ENCODE peak calls at places on chromosome 15, in ten cellular contexts. S is WTC11; Z is GM13976; W is heart right ventricle; H is brain microvascular endothelial cell; V is fibroblast of pulmonary artery; E is bronchial epithelial cell; D is CD4-positive, alpha-beta T cell; X is psoas muscle; K is GM06990. Y is an unnamed sample.

GRCh38 chr15:60477991-60478632 is 830 bp downstream of the ICE2 start:
- DNase-seq in S (no peak), Z (peak), W (no peak), H (peak), V (peak), E (peak), D (no peak), X (no peak), K (peak), Y (no peak)

GRCh38 chr15:67550522-67550921 is 8.0 kb downstream of the MAP2K5 start:
- DNase-seq in S (no peak), Z (no peak), W (no peak), H (peak), V (peak), E (no peak), D (no peak), X (no peak), K (no peak), Y (no peak)

GRCh38 chr15:90018216-90018831 is 17.2 kb downstream of the ZNF710 start:
- DNase-seq in S (no peak), Z (no peak), W (no peak), H (no peak), V (no peak), E (no peak), D (no peak), X (no peak), K (no peak), Y (no peak)

GRCh38 chr15:56371495-56372147 is 6.4 kb downstream of the TEX9 start:
- DNase-seq in S (no peak), Z (peak), W (no peak), H (no peak), V (no peak), E (peak), D (no peak), X (no peak), K (peak), Y (no peak)

GRCh38 chr15:85482896-85483295 is 102.5 kb downstream of the AKAP13 start:
- DNase-seq in S (no peak), Z (no peak), W (no peak), H (peak), V (peak), E (peak), D (no peak), X (no peak), K (no peak), Y (no peak)

GRCh38 chr15:66251790-66252355 is 1.7 kb downstream of the MEGF11 start:
- DNase-seq in S (peak), Z (peak), W (no peak), H (no peak), V (no peak), E (no peak), D (no peak), X (no peak), K (no peak), Y (peak)

GRCh38 chr15:26873846-26874245 is 7.0 kb downstream of the GABRA5 start:
- DNase-seq in S (no peak), Z (no peak), W (no peak), H (no peak), V (peak), E (peak), D (no peak), X (no peak), K (no peak), Y (no peak)

GRCh38 chr15:95486224-95486623 is 844.3 kb upstream of the NR2F2 start:
- DNase-seq in S (no peak), Z (no peak), W (no peak), H (no peak), V (peak), E (no peak), D (no peak), X (no peak), K (no peak), Y (no peak)

GRCh38 chr15:41966414-41966812 is 5.9 kb downstream of the EHD4 start:
- DNase-seq in S (no peak), Z (no peak), W (no peak), H (no peak), V (no peak), E (no peak), D (no peak), X (no peak), K (no peak), Y (no peak)

GRCh38 chr15:42091753-42092665 is 2.4 kb downstream of the PLA2G4D start:
- DNase-seq in S (no peak), Z (no peak), W (no peak), H (no peak), V (no peak), E (peak), D (no peak), X (no peak), K (no peak), Y (no peak)

GRCh38 chr15:99980791-99981190 is 247.6 kb upstream of the LYSMD4 start:
- DNase-seq in S (no peak), Z (no peak), W (no peak), H (no peak), V (no peak), E (no peak), D (no peak), X (peak), K (no peak), Y (no peak)

GRCh38 chr15:74773329-74773728 is 8.6 kb upstream of the CSK start:
- DNase-seq in S (no peak), Z (no peak), W (no peak), H (no peak), V (no peak), E (no peak), D (no peak), X (no peak), K (no peak), Y (no peak)

GRCh38 chr15:97759363-97759762 is 201.1 kb upstream of the ARRDC4 start:
- DNase-seq in S (no peak), Z (no peak), W (no peak), H (peak), V (peak), E (peak), D (no peak), X (no peak), K (no peak), Y (no peak)

GRCh38 chr15:63818191-63818590 is 15.6 kb downstream of the HERC1 start:
- DNase-seq in S (no peak), Z (no peak), W (no peak), H (no peak), V (peak), E (no peak), D (no peak), X (no peak), K (no peak), Y (no peak)

GRCh38 chr15:97961067-97961954 is 808 bp downstream of the ARRDC4 start:
- DNase-seq in S (peak), Z (peak), W (peak), H (no peak), V (peak), E (no peak), D (no peak), X (peak), K (no peak), Y (no peak)

GRCh38 chr15:68154923-68155559 is 50.1 kb downstream of the CALML4 start:
- DNase-seq in S (peak), Z (peak), W (no peak), H (peak), V (peak), E (peak), D (peak), X (no peak), K (no peak), Y (peak)

GRCh38 chr15:45169608-45170480 is 17.9 kb downstream of the SHF start:
- DNase-seq in S (no peak), Z (no peak), W (no peak), H (no peak), V (no peak), E (no peak), D (no peak), X (no peak), K (no peak), Y (no peak)

GRCh38 chr15:43792761-43793493 is 807 bp downstream of the SERF2 start:
- DNase-seq in S (peak), Z (peak), W (peak), H (no peak), V (peak), E (peak), D (no peak), X (peak), K (no peak), Y (no peak)

GRCh38 chr15:24772256-24772655 is 96.7 kb downstream of the NPAP1 start:
- DNase-seq in S (peak), Z (no peak), W (no peak), H (no peak), V (no peak), E (no peak), D (no peak), X (no peak), K (no peak), Y (no peak)

GRCh38 chr15:35195649-35196048 is 110.6 kb upstream of the NANOGP8 start:
- DNase-seq in S (peak), Z (no peak), W (no peak), H (no peak), V (no peak), E (no peak), D (no peak), X (no peak), K (no peak), Y (no peak)
- TF ChIP-seq CTCF in S (no peak), Z (no peak), W (no peak), H (peak), V (no peak), E (no peak), D (no peak), X (no peak), K (no peak), Y (no peak)

GRCh38 chr15:49827311-49827710 is 206.5 kb downstream of the DTWD1 start:
- DNase-seq in S (no peak), Z (no peak), W (no peak), H (no peak), V (no peak), E (no peak), D (no peak), X (no peak), K (no peak), Y (no peak)

GRCh38 chr15:49830411-49830810 is 209.6 kb downstream of the DTWD1 start:
- DNase-seq in S (no peak), Z (no peak), W (no peak), H (no peak), V (peak), E (no peak), D (no peak), X (no peak), K (no peak), Y (no peak)

GRCh38 chr15:49826640-49827281 is 205.9 kb downstream of the DTWD1 start:
- DNase-seq in S (no peak), Z (no peak), W (no peak), H (no peak), V (no peak), E (no peak), D (no peak), X (no peak), K (no peak), Y (no peak)

GRCh38 chr15:49831206-49831965 is 210.5 kb downstream of the DTWD1 start:
- DNase-seq in S (no peak), Z (no peak), W (peak), H (peak), V (peak), E (peak), D (no peak), X (peak), K (no peak), Y (no peak)

DNA sequence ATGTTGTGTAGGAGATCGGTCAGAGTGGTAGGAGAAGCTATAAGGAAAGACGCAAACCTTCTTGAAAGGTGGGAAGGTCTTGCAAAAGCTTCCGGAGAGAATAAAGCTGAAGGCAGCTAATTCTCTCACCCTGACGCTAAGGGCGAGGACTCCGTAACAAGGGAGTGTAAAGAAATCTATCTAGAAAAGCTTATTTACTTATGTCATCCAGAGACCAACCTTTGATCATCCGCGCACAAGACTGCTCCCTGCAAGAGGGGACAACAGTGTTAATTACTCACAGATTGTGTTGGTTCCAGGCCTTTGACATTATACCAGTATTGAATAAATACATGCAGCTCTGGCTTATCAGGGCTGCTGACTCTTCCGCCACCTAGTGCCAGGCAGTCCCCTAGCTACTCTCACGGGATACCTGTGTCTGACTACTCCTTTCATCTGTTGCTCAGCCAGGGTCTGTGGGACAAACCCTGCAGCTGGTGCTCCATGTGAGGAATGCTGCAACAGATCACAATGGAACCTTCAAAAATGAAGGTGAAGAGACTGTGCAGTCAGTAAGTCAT is 211.7 kb downstream of the DTWD1 start:
- DNase-seq in S (peak), Z (no peak), W (no peak), H (peak), V (peak), E (peak), D (no peak), X (no peak), K (no peak), Y (no peak)
- TF ChIP-seq CTCF in S (peak), Z (no peak), W (peak), H (peak), V (peak), E (peak), D (no peak), X (no peak), K (peak), Y (no peak)

DNA sequence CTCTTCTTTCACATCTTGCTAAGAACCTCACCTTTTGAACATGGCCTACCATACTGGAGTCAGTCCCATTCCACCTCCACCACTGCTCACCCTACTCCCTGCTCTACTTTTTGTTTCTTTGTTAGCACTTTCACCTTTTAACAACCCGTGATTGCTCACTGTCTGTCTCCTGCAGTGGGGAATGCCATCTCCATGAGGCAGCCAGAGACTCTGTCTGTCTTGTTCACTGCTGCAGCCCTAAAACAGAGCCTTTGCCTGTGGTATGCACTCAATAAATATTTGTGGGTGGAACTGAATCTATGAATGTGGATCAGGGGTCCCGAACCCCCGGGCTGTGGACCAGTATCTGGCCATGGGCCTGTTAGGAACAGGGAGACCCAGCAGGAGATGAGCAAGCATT is 16.5 kb upstream of the TLE3 start:
- DNase-seq in S (no peak), Z (no peak), W (no peak), H (peak), V (no peak), E (no peak), D (no peak), X (no peak), K (no peak), Y (no peak)
- TF ChIP-seq CTCF in S (no peak), Z (no peak), W (no peak), H (no peak), V (no peak), E (no peak), D (no peak), X (no peak), K (no peak), Y (no peak)

DNA sequence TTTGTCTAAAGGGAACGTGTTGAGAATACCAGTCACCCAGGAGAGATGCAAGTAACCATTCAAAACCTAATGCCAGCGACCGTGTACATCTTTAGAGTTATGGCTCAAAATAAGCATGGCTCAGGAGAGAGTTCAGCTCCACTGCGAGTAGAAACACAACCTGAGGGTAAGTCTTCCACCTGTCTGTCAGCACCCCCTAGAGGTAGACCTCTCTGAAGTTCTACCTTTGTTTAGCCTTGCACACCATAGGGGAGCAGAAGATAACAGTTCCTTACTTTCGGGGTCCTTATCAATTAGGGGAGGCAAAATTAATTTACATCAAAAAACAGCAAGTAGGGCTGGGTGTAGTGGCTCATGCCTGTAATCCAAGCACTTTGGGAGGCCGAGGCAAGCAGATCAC is 124.4 kb downstream of the HCN4 start:
- DNase-seq in S (no peak), Z (peak), W (no peak), H (no peak), V (no peak), E (peak), D (no peak), X (no peak), K (no peak), Y (no peak)
- TF ChIP-seq CTCF in S (no peak), Z (peak), W (peak), H (peak), V (peak), E (peak), D (peak), X (peak), K (peak), Y (peak)

GRCh38 chr15:82894971-82895520 is 57.5 kb downstream of the HOMER2 start:
- DNase-seq in S (no peak), Z (no peak), W (no peak), H (no peak), V (no peak), E (no peak), D (no peak), X (no peak), K (no peak), Y (no peak)
- TF ChIP-seq CTCF in S (no peak), Z (no peak), W (no peak), H (no peak), V (no peak), E (no peak), D (no peak), X (no peak), K (no peak), Y (no peak)

DNA sequence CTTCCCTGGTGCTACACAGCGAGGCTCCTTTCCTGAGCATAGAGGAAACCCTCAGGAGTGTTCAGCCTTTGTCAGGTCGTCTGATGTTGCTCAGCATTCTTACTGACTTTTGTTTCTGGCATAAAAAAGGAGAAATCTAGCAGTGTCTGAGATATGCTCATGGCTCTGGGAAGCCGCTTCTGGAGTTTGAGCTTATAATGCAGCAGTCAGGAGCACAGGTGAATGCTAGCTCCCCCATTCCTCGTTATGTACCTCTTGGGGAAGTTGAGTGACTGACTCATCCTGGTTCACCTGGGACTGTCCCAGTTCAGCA is 49.2 kb upstream of the MYZAP start:
- DNase-seq in S (no peak), Z (no peak), W (no peak), H (no peak), V (no peak), E (peak), D (no peak), X (no peak), K (no peak), Y (no peak)
- TF ChIP-seq CTCF in S (peak), Z (no peak), W (peak), H (no peak), V (no peak), E (no peak), D (no peak), X (no peak), K (no peak), Y (peak)

DNA sequence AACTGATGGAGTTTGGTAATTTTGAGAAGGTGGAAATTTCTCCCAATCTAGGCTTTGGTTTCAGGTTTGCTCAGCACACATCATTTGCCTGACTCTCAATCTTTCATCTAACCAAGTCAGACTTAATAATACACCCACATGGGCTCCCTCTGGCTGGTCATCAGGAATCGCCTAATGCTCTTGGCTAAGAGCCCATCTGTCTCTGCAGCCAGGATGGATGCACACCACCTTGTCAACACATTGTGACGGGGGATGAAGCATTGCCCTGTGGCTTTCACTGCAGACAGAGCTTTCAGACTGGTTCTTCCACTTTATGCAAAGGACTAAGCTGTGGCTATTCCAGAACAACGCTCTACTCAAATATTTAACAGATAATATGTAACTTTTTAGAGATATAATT is 3.0 kb upstream of the HDGFL3 start:
- DNase-seq in S (no peak), Z (no peak), W (no peak), H (no peak), V (peak), E (peak), D (no peak), X (no peak), K (no peak), Y (no peak)
- TF ChIP-seq CTCF in S (no peak), Z (no peak), W (no peak), H (no peak), V (no peak), E (no peak), D (no peak), X (no peak), K (peak), Y (no peak)

GRCh38 chr15:38864122-38864521 is 299.5 kb upstream of the RASGRP1 start:
- DNase-seq in S (no peak), Z (no peak), W (no peak), H (no peak), V (no peak), E (no peak), D (no peak), X (no peak), K (no peak), Y (no peak)
- TF ChIP-seq CTCF in S (no peak), Z (no peak), W (no peak), H (peak), V (peak), E (no peak), D (no peak), X (no peak), K (peak), Y (no peak)

GRCh38 chr15:73437541-73438109 is 5.3 kb upstream of the REC114 start:
- DNase-seq in S (no peak), Z (no peak), W (no peak), H (no peak), V (no peak), E (no peak), D (no peak), X (no peak), K (no peak), Y (no peak)

GRCh38 chr15:73442968-73443367 is at the start of gene REC114:
- DNase-seq in S (peak), Z (no peak), W (no peak), H (no peak), V (no peak), E (no peak), D (no peak), X (no peak), K (no peak), Y (no peak)

GRCh38 chr15:73440571-73440970 is 2.4 kb upstream of the REC114 start:
- DNase-seq in S (no peak), Z (no peak), W (no peak), H (no peak), V (no peak), E (no peak), D (no peak), X (no peak), K (no peak), Y (no peak)

GRCh38 chr15:73438651-73439050 is 4.3 kb upstream of the REC114 start:
- DNase-seq in S (no peak), Z (no peak), W (no peak), H (no peak), V (no peak), E (no peak), D (no peak), X (no peak), K (no peak), Y (no peak)

DNA sequence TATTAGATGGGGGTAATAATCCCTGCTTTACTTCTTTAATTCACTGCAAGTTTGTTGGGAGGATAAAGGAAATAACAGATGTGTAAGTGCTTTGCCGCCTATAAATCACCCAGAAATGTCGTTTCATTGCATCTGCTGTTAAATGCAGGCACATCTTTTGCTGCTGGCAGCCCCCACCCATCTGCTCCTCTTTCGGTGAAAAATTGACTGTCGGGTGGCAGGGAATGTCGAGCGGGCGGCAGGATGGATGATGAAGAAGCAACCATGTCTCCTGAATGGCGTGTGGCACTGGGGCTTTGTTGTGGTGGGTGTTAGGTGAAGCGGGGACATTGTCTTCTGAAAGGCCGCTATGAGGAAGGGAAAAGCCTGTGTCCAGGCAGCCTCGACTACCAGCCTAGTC is 528 bp upstream of the REC114 start:
- DNase-seq in S (no peak), Z (no peak), W (no peak), H (no peak), V (no peak), E (no peak), D (no peak), X (no peak), K (no peak), Y (no peak)
- TF ChIP-seq CTCF in S (no peak), Z (no peak), W (no peak), H (no peak), V (no peak), E (no peak), D (no peak), X (no peak), K (no peak), Y (no peak)